ENCODE peak calls at places on chromosomes 1 and 21, in ten cellular contexts. One of them, this sample, is unnamed.

GRCh38 chr1:116265931-116266863 is 106.8 kb upstream of the ATP1A1 start:
- DNase-seq in AG10803: no peak
- DNase-seq in GM10248: no peak
- DNase-seq in HT1080: no peak
- DNase-seq in NCI-H1092 treated with DMSO at 0.1 percent for 48 hours: no peak
- DNase-seq in T-helper 2 cell treated with Interferon-gamma antibody and Interleukin-4, amounts not matched to agents 5 μg/mL and 100 μg/mL, for 36 hours: no peak
- DNase-seq in NCI-H2171 treated with DMSO at 0.1 percent for 48 hours: no peak
- DNase-seq in GM23248: no peak
- DNase-seq in upper lobe of right lung: no peak
- DNase-seq in endothelial cell: no peak
- DNase-seq in this sample: no peak

GRCh38 chr1:185054365-185055060 is 9.2 kb downstream of the RNF2 start:
- DNase-seq in AG10803: no peak
- DNase-seq in GM10248: no peak
- DNase-seq in HT1080: no peak
- DNase-seq in NCI-H1092 treated with DMSO at 0.1 percent for 48 hours: no peak
- DNase-seq in T-helper 2 cell treated with Interferon-gamma antibody and Interleukin-4, amounts not matched to agents 5 μg/mL and 100 μg/mL, for 36 hours: no peak
- DNase-seq in NCI-H2171 treated with DMSO at 0.1 percent for 48 hours: no peak
- DNase-seq in GM23248: no peak
- DNase-seq in upper lobe of right lung: no peak
- DNase-seq in endothelial cell: no peak
- DNase-seq in this sample: no peak

GRCh38 chr1:25166847-25167246 is 65.5 kb downstream of the SYF2 start:
- DNase-seq in AG10803: no peak
- DNase-seq in GM10248: no peak
- DNase-seq in HT1080: no peak
- DNase-seq in NCI-H1092 treated with DMSO at 0.1 percent for 48 hours: no peak
- DNase-seq in T-helper 2 cell treated with Interferon-gamma antibody and Interleukin-4, amounts not matched to agents 5 μg/mL and 100 μg/mL, for 36 hours: no peak
- DNase-seq in NCI-H2171 treated with DMSO at 0.1 percent for 48 hours: no peak
- DNase-seq in GM23248: no peak
- DNase-seq in upper lobe of right lung: no peak
- DNase-seq in endothelial cell: no peak
- DNase-seq in this sample: no peak

GRCh38 chr1:45566722-45567121 is 16.1 kb downstream of the AKR1A1 start:
- DNase-seq in AG10803: no peak
- DNase-seq in GM10248: no peak
- DNase-seq in HT1080: no peak
- DNase-seq in NCI-H1092 treated with DMSO at 0.1 percent for 48 hours: no peak
- DNase-seq in T-helper 2 cell treated with Interferon-gamma antibody and Interleukin-4, amounts not matched to agents 5 μg/mL and 100 μg/mL, for 36 hours: no peak
- DNase-seq in NCI-H2171 treated with DMSO at 0.1 percent for 48 hours: no peak
- DNase-seq in GM23248: no peak
- DNase-seq in upper lobe of right lung: peak
- DNase-seq in endothelial cell: no peak
- DNase-seq in this sample: no peak

GRCh38 chr1:33741749-33742148 is 122.1 kb upstream of the HMGB4 start:
- DNase-seq in AG10803: no peak
- DNase-seq in GM10248: no peak
- DNase-seq in HT1080: no peak
- DNase-seq in NCI-H1092 treated with DMSO at 0.1 percent for 48 hours: no peak
- DNase-seq in T-helper 2 cell treated with Interferon-gamma antibody and Interleukin-4, amounts not matched to agents 5 μg/mL and 100 μg/mL, for 36 hours: no peak
- DNase-seq in NCI-H2171 treated with DMSO at 0.1 percent for 48 hours: no peak
- DNase-seq in GM23248: no peak
- DNase-seq in upper lobe of right lung: no peak
- DNase-seq in endothelial cell: no peak
- DNase-seq in this sample: no peak

GRCh38 chr1:110672001-110672752 is 2.6 kb downstream of the KCNA3 start:
- DNase-seq in AG10803: peak
- DNase-seq in GM10248: peak
- DNase-seq in HT1080: peak
- DNase-seq in NCI-H1092 treated with DMSO at 0.1 percent for 48 hours: peak
- DNase-seq in T-helper 2 cell treated with Interferon-gamma antibody and Interleukin-4, amounts not matched to agents 5 μg/mL and 100 μg/mL, for 36 hours: peak
- DNase-seq in NCI-H2171 treated with DMSO at 0.1 percent for 48 hours: peak
- DNase-seq in GM23248: peak
- DNase-seq in upper lobe of right lung: no peak
- DNase-seq in endothelial cell: no peak
- DNase-seq in this sample: no peak

GRCh38 chr1:205369621-205370230 is 13.0 kb upstream of the KLHDC8A start:
- DNase-seq in AG10803: no peak
- DNase-seq in GM10248: no peak
- DNase-seq in HT1080: no peak
- DNase-seq in NCI-H1092 treated with DMSO at 0.1 percent for 48 hours: peak
- DNase-seq in T-helper 2 cell treated with Interferon-gamma antibody and Interleukin-4, amounts not matched to agents 5 μg/mL and 100 μg/mL, for 36 hours: no peak
- DNase-seq in NCI-H2171 treated with DMSO at 0.1 percent for 48 hours: no peak
- DNase-seq in GM23248: peak
- DNase-seq in upper lobe of right lung: no peak
- DNase-seq in endothelial cell: no peak
- DNase-seq in this sample: no peak

GRCh38 chr1:7478797-7479499 is 292.1 kb upstream of the VAMP3 start:
- DNase-seq in AG10803: peak
- DNase-seq in GM10248: peak
- DNase-seq in HT1080: no peak
- DNase-seq in NCI-H1092 treated with DMSO at 0.1 percent for 48 hours: peak
- DNase-seq in T-helper 2 cell treated with Interferon-gamma antibody and Interleukin-4, amounts not matched to agents 5 μg/mL and 100 μg/mL, for 36 hours: peak
- DNase-seq in NCI-H2171 treated with DMSO at 0.1 percent for 48 hours: peak
- DNase-seq in GM23248: peak
- DNase-seq in upper lobe of right lung: peak
- DNase-seq in endothelial cell: no peak
- DNase-seq in this sample: peak

GRCh38 chr21:36810443-36810842 is 111.5 kb downstream of the SIM2 start:
- DNase-seq in AG10803: no peak
- DNase-seq in GM10248: no peak
- DNase-seq in HT1080: no peak
- DNase-seq in NCI-H1092 treated with DMSO at 0.1 percent for 48 hours: no peak
- DNase-seq in T-helper 2 cell treated with Interferon-gamma antibody and Interleukin-4, amounts not matched to agents 5 μg/mL and 100 μg/mL, for 36 hours: no peak
- DNase-seq in NCI-H2171 treated with DMSO at 0.1 percent for 48 hours: no peak
- DNase-seq in GM23248: no peak
- DNase-seq in upper lobe of right lung: no peak
- DNase-seq in endothelial cell: no peak
- DNase-seq in this sample: peak